ENCODE peak calls at places on chromosomes 12 and 14, in five cellular contexts. One of them, this sample, is unnamed.

GRCh38 chr14:35515916-35516315 is 18.0 kb upstream of the INSM2 start:
- DNase-seq in fibroblast of pulmonary artery: no peak
- DNase-seq in CD8-positive, alpha-beta T cell: no peak
- DNase-seq in AG10803: no peak
- DNase-seq in fibroblast of lung: no peak
- DNase-seq in this sample: no peak

GRCh38 chr14:102958461-102958860 is 36.0 kb downstream of the AMN start:
- DNase-seq in fibroblast of lung: no peak
- DNase-seq in AG10803: no peak
- DNase-seq in fibroblast of pulmonary artery: no peak
- DNase-seq in CD8-positive, alpha-beta T cell: no peak
- DNase-seq in this sample: no peak

GRCh38 chr14:102508774-102509743 is 517 bp downstream of the ANKRD9 start:
- DNase-seq in fibroblast of pulmonary artery: peak
- DNase-seq in CD8-positive, alpha-beta T cell: peak
- DNase-seq in AG10803: peak
- DNase-seq in fibroblast of lung: peak
- DNase-seq in this sample: no peak

GRCh38 chr14:89855961-89856360 is 98.6 kb downstream of the EFCAB11 start:
- DNase-seq in fibroblast of pulmonary artery: peak
- DNase-seq in fibroblast of lung: peak
- DNase-seq in AG10803: peak
- DNase-seq in CD8-positive, alpha-beta T cell: no peak
- DNase-seq in this sample: no peak

GRCh38 chr12:102300824-102301461 is 103.3 kb upstream of the PMCH start:
- DNase-seq in AG10803: peak
- DNase-seq in CD8-positive, alpha-beta T cell: no peak
- DNase-seq in fibroblast of pulmonary artery: peak
- DNase-seq in fibroblast of lung: peak
- DNase-seq in this sample: peak

GRCh38 chr14:23402296-23403138 is 5.6 kb downstream of the MYH6 start:
- DNase-seq in AG10803: no peak
- DNase-seq in CD8-positive, alpha-beta T cell: no peak
- DNase-seq in fibroblast of lung: no peak
- DNase-seq in fibroblast of pulmonary artery: no peak
- DNase-seq in this sample: no peak

GRCh38 chr14:104810316-104810715 is 9.4 kb downstream of the ZBTB42 start:
- DNase-seq in fibroblast of lung: no peak
- DNase-seq in fibroblast of pulmonary artery: no peak
- DNase-seq in CD8-positive, alpha-beta T cell: no peak
- DNase-seq in AG10803: no peak
- DNase-seq in this sample: no peak

GRCh38 chr12:65248656-65249633 is 29.5 kb upstream of the MSRB3 start:
- DNase-seq in fibroblast of pulmonary artery: no peak
- DNase-seq in CD8-positive, alpha-beta T cell: no peak
- DNase-seq in fibroblast of lung: peak
- DNase-seq in AG10803: no peak
- DNase-seq in this sample: no peak

GRCh38 chr14:95039259-95039992 is 117.9 kb downstream of the DICER1 start:
- DNase-seq in AG10803: no peak
- DNase-seq in CD8-positive, alpha-beta T cell: peak
- DNase-seq in fibroblast of lung: no peak
- DNase-seq in fibroblast of pulmonary artery: no peak
- DNase-seq in this sample: no peak

GRCh38 chr12:128994869-128995268 is 141.6 kb downstream of the GLT1D1 start:
- DNase-seq in CD8-positive, alpha-beta T cell: no peak
- DNase-seq in AG10803: no peak
- DNase-seq in fibroblast of pulmonary artery: no peak
- DNase-seq in fibroblast of lung: no peak
- DNase-seq in this sample: no peak

GRCh38 chr14:86038401-86038985 is 508.5 kb downstream of the FLRT2 start:
- DNase-seq in fibroblast of lung: peak
- DNase-seq in CD8-positive, alpha-beta T cell: peak
- DNase-seq in AG10803: peak
- DNase-seq in fibroblast of pulmonary artery: peak
- DNase-seq in this sample: no peak

GRCh38 chr12:98401427-98401826 is 114.0 kb upstream of the TMPO start:
- DNase-seq in AG10803: no peak
- DNase-seq in CD8-positive, alpha-beta T cell: no peak
- DNase-seq in fibroblast of lung: no peak
- DNase-seq in fibroblast of pulmonary artery: no peak
- DNase-seq in this sample: no peak

GRCh38 chr14:96170961-96171592 is 33.6 kb upstream of the BDKRB2 start:
- DNase-seq in CD8-positive, alpha-beta T cell: no peak
- DNase-seq in fibroblast of lung: no peak
- DNase-seq in fibroblast of pulmonary artery: no peak
- DNase-seq in AG10803: no peak
- DNase-seq in this sample: no peak

GRCh38 chr14:58738876-58739275 is 101.1 kb downstream of the DACT1 start:
- DNase-seq in fibroblast of lung: no peak
- DNase-seq in AG10803: peak
- DNase-seq in CD8-positive, alpha-beta T cell: no peak
- DNase-seq in fibroblast of pulmonary artery: no peak
- DNase-seq in this sample: no peak

GRCh38 chr12:6372403-6373003 is 2.9 kb downstream of the SCNN1A start:
- DNase-seq in CD8-positive, alpha-beta T cell: no peak
- DNase-seq in fibroblast of lung: peak
- DNase-seq in fibroblast of pulmonary artery: peak
- DNase-seq in AG10803: peak
- DNase-seq in this sample: no peak

GRCh38 chr14:92108345-92109254 is 2.2 kb upstream of the ATXN3 start:
- DNase-seq in AG10803: no peak
- DNase-seq in fibroblast of lung: no peak
- DNase-seq in fibroblast of pulmonary artery: no peak
- DNase-seq in CD8-positive, alpha-beta T cell: no peak
- DNase-seq in this sample: peak

GRCh38 chr12:91127296-91127695 is 16.0 kb upstream of the LUM start:
- DNase-seq in fibroblast of pulmonary artery: no peak
- DNase-seq in AG10803: peak
- DNase-seq in CD8-positive, alpha-beta T cell: no peak
- DNase-seq in fibroblast of lung: peak
- DNase-seq in this sample: no peak

GRCh38 chr14:49505026-49505766 is 81.0 kb downstream of the RPS29 start:
- DNase-seq in AG10803: peak
- DNase-seq in CD8-positive, alpha-beta T cell: no peak
- DNase-seq in fibroblast of lung: peak
- DNase-seq in fibroblast of pulmonary artery: no peak
- DNase-seq in this sample: no peak

GRCh38 chr12:5808956-5809355 is 136.1 kb downstream of the ANO2 start:
- DNase-seq in fibroblast of pulmonary artery: no peak
- DNase-seq in CD8-positive, alpha-beta T cell: no peak
- DNase-seq in fibroblast of lung: peak
- DNase-seq in AG10803: peak
- DNase-seq in this sample: no peak

GRCh38 chr14:69069020-69069421 is 83.9 kb downstream of the DCAF5 start:
- DNase-seq in fibroblast of lung: peak
- DNase-seq in AG10803: peak
- DNase-seq in fibroblast of pulmonary artery: peak
- DNase-seq in CD8-positive, alpha-beta T cell: no peak
- DNase-seq in this sample: no peak

GRCh38 chr14:25518347-25518746 is 468.4 kb upstream of the STXBP6 start:
- DNase-seq in AG10803: no peak
- DNase-seq in CD8-positive, alpha-beta T cell: no peak
- DNase-seq in fibroblast of lung: no peak
- DNase-seq in fibroblast of pulmonary artery: no peak
- DNase-seq in this sample: no peak

GRCh38 chr14:78710963-78711362 is 540.8 kb downstream of the NRXN3 start:
- DNase-seq in CD8-positive, alpha-beta T cell: no peak
- DNase-seq in fibroblast of pulmonary artery: no peak
- DNase-seq in fibroblast of lung: no peak
- DNase-seq in AG10803: no peak
- DNase-seq in this sample: no peak

GRCh38 chr14:68089146-68089715 is 269.7 kb downstream of the RAD51B start:
- DNase-seq in CD8-positive, alpha-beta T cell: no peak
- DNase-seq in fibroblast of pulmonary artery: peak
- DNase-seq in fibroblast of lung: peak
- DNase-seq in AG10803: no peak
- DNase-seq in this sample: no peak

GRCh38 chr14:77423423-77423822 is at the start of gene NOXRED1:
- DNase-seq in CD8-positive, alpha-beta T cell: no peak
- DNase-seq in fibroblast of pulmonary artery: no peak
- DNase-seq in AG10803: no peak
- DNase-seq in fibroblast of lung: no peak
- DNase-seq in this sample: no peak

GRCh38 chr12:66044731-66045130 is 85.8 kb downstream of the LLPH start:
- DNase-seq in CD8-positive, alpha-beta T cell: no peak
- DNase-seq in fibroblast of pulmonary artery: peak
- DNase-seq in AG10803: peak
- DNase-seq in fibroblast of lung: peak
- DNase-seq in this sample: no peak

GRCh38 chr14:52272375-52272774 is 4.9 kb downstream of the PTGDR start:
- DNase-seq in AG10803: peak
- DNase-seq in CD8-positive, alpha-beta T cell: no peak
- DNase-seq in fibroblast of lung: no peak
- DNase-seq in fibroblast of pulmonary artery: peak
- DNase-seq in this sample: no peak

GRCh38 chr14:89428556-89429196 is 11.6 kb upstream of the FOXN3 start:
- DNase-seq in CD8-positive, alpha-beta T cell: no peak
- DNase-seq in AG10803: peak
- DNase-seq in fibroblast of lung: peak
- DNase-seq in fibroblast of pulmonary artery: no peak
- DNase-seq in this sample: no peak

GRCh38 chr12:2613674-2614073 is 181.1 kb upstream of the FKBP4 start:
- DNase-seq in fibroblast of lung: peak
- DNase-seq in CD8-positive, alpha-beta T cell: no peak
- DNase-seq in fibroblast of pulmonary artery: peak
- DNase-seq in AG10803: peak
- DNase-seq in this sample: no peak

GRCh38 chr14:37709419-37710195 is 114.2 kb downstream of the TTC6 start:
- DNase-seq in CD8-positive, alpha-beta T cell: no peak
- DNase-seq in AG10803: peak
- DNase-seq in fibroblast of pulmonary artery: peak
- DNase-seq in fibroblast of lung: peak
- DNase-seq in this sample: no peak
- TF ChIP-seq CTCF in CD8-positive, alpha-beta T cell: no peak
- TF ChIP-seq CTCF in AG10803: peak
- TF ChIP-seq CTCF in fibroblast of pulmonary artery: peak
- TF ChIP-seq CTCF in fibroblast of lung: no peak
- TF ChIP-seq CTCF in this sample: no peak

DNA sequence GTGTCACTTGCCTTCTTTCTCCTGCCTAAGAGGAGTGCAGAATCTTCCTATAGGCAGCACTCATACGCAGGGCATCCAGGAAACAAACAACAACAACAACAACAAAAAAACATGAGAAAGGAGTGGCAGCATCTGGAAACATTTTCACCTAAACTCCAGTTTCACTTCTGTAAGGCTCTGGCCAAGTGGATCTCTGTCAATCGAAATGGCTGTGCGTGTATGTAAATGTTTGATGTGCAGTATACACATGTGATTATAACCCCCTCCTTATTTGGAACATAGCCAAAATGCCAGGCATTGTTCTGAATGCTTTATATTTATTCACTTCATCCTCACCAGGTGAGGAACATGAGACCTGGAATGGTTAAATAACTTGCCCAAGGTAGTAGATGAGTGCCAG is 76.8 kb downstream of the COX16 start:
- DNase-seq in fibroblast of pulmonary artery: no peak
- DNase-seq in CD8-positive, alpha-beta T cell: no peak
- DNase-seq in AG10803: no peak
- DNase-seq in fibroblast of lung: no peak
- DNase-seq in this sample: peak
- H3K4me3 ChIP-seq in fibroblast of pulmonary artery: no peak
- H3K4me3 ChIP-seq in CD8-positive, alpha-beta T cell: no peak
- H3K4me3 ChIP-seq in AG10803: no peak
- H3K4me3 ChIP-seq in fibroblast of lung: no peak
- H3K4me3 ChIP-seq in this sample: no peak

GRCh38 chr12:68236421-68237059 is 10.9 kb upstream of the IL26 start:
- DNase-seq in fibroblast of pulmonary artery: no peak
- DNase-seq in CD8-positive, alpha-beta T cell: peak
- DNase-seq in AG10803: no peak
- DNase-seq in fibroblast of lung: no peak
- DNase-seq in this sample: peak
- TF ChIP-seq CTCF in fibroblast of pulmonary artery: no peak
- TF ChIP-seq CTCF in CD8-positive, alpha-beta T cell: no peak
- TF ChIP-seq CTCF in AG10803: no peak
- TF ChIP-seq CTCF in fibroblast of lung: no peak
- TF ChIP-seq CTCF in this sample: no peak

GRCh38 chr12:10672231-10672868 is 1.5 kb downstream of the STYK1 start:
- DNase-seq in AG10803: no peak
- DNase-seq in fibroblast of lung: no peak
- DNase-seq in fibroblast of pulmonary artery: no peak
- DNase-seq in CD8-positive, alpha-beta T cell: peak
- DNase-seq in this sample: no peak
- H3K4me3 ChIP-seq in AG10803: no peak
- H3K4me3 ChIP-seq in fibroblast of lung: no peak
- H3K4me3 ChIP-seq in fibroblast of pulmonary artery: no peak
- H3K4me3 ChIP-seq in CD8-positive, alpha-beta T cell: peak
- H3K4me3 ChIP-seq in this sample: no peak